ENCODE peak calls at places on chromosomes 3 and 15, in eight cellular contexts. G, U, A, Z, R, K, Q and O are unnamed samples.

GRCh38 chr3:86774082-86774691 is 216.8 kb downstream of the VGLL3 start:
- DNase-seq in G (no peak), U (no peak), A (peak; percentile 45), Z (no peak), R (no peak), K (no peak), Q (no peak), O (peak; percentile 33)

GRCh38 chr3:109532257-109533216 is 195.2 kb upstream of the DPPA4 start:
- DNase-seq in G (peak; percentile 11), U (peak; percentile 14), A (peak; percentile 82), Z (peak; percentile 48), R (peak; percentile 84), K (peak; percentile 18), Q (no peak), O (peak; percentile 21)

GRCh38 chr3:129230311-129231019 is 18.9 kb upstream of the COPG1 start:
- DNase-seq in G (peak; percentile 52), U (no peak), A (peak; percentile 96), Z (peak; percentile 64), R (peak; percentile 48), K (no peak), Q (no peak), O (peak; percentile 64)

GRCh38 chr3:108053025-108053424 is 37.8 kb downstream of the CD47 start:
- DNase-seq in G (no peak), U (no peak), A (no peak), Z (no peak), R (peak; percentile 46), K (no peak), Q (no peak), O (no peak)

GRCh38 chr3:40018369-40018768 is 209.0 kb downstream of the MYRIP start:
- DNase-seq in G (no peak), U (no peak), A (no peak), Z (no peak), R (no peak), K (no peak), Q (no peak), O (no peak)

GRCh38 chr15:65561934-65562333 is 31.7 kb downstream of the HACD3 start:
- DNase-seq in G (no peak), U (no peak), A (no peak), Z (no peak), R (no peak), K (no peak), Q (no peak), O (no peak)

GRCh38 chr3:192566706-192567290 is 160.5 kb downstream of the FGF12 start:
- DNase-seq in G (peak; percentile 82), U (peak; percentile 49), A (peak; percentile 86), Z (peak; percentile 77), R (peak; percentile 82), K (peak; percentile 75), Q (peak; percentile 86), O (peak; percentile 83)

GRCh38 chr3:10937141-10937825 is 55.3 kb upstream of the SLC6A1 start:
- DNase-seq in G (no peak), U (no peak), A (no peak), Z (no peak), R (no peak), K (no peak), Q (peak; percentile 19), O (no peak)

GRCh38 chr15:70539409-70539808 is 223.9 kb downstream of the UACA start:
- DNase-seq in G (no peak), U (no peak), A (no peak), Z (no peak), R (no peak), K (no peak), Q (peak; percentile 18), O (no peak)

GRCh38 chr3:149471991-149472390 is 2.5 kb upstream of the TM4SF4 start:
- DNase-seq in G (no peak), U (no peak), A (no peak), Z (no peak), R (peak; percentile 73), K (no peak), Q (no peak), O (no peak)

GRCh38 chr15:76973362-76973743 is 21.6 kb upstream of the PSTPIP1 start:
- DNase-seq in G (no peak), U (peak; percentile 57), A (peak; percentile 18), Z (peak; percentile 79), R (no peak), K (peak; percentile 83), Q (no peak), O (no peak)

GRCh38 chr3:194386610-194387009 is 12.5 kb downstream of the GP5 start:
- DNase-seq in G (no peak), U (no peak), A (no peak), Z (no peak), R (no peak), K (no peak), Q (no peak), O (no peak)

GRCh38 chr3:30231277-30232141 is 374.9 kb upstream of the TGFBR2 start:
- DNase-seq in G (peak; percentile 85), U (no peak), A (peak; percentile 33), Z (no peak), R (no peak), K (no peak), Q (no peak), O (no peak)

GRCh38 chr3:147390589-147391569 is 15.5 kb downstream of the ZIC4 start:
- DNase-seq in G (no peak), U (no peak), A (no peak), Z (no peak), R (no peak), K (no peak), Q (no peak), O (no peak)

GRCh38 chr3:12681586-12682371 is 17.9 kb upstream of the RAF1 start:
- DNase-seq in G (peak; percentile 68), U (no peak), A (peak; percentile 48), Z (no peak), R (no peak), K (no peak), Q (no peak), O (no peak)

GRCh38 chr3:151410891-151411559 is 26.5 kb upstream of the P2RY12 start:
- DNase-seq in G (no peak), U (no peak), A (peak; percentile 61), Z (no peak), R (no peak), K (no peak), Q (no peak), O (no peak)

GRCh38 chr15:73786518-73786917 is 33.4 kb upstream of the INSYN1 start:
- DNase-seq in G (no peak), U (no peak), A (no peak), Z (no peak), R (no peak), K (peak; percentile 76), Q (no peak), O (no peak)

GRCh38 chr3:52204337-52205073 is 6.5 kb downstream of the ALAS1 start:
- DNase-seq in G (no peak), U (no peak), A (no peak), Z (peak; percentile 54), R (no peak), K (no peak), Q (no peak), O (peak; percentile 6)

GRCh38 chr3:48957006-48957705 is 32.9 kb upstream of the P4HTM start:
- DNase-seq in G (no peak), U (no peak), A (no peak), Z (no peak), R (no peak), K (no peak), Q (no peak), O (no peak)

GRCh38 chr3:170865209-170866094 is 4.5 kb downstream of the RPL22L1 start:
- DNase-seq in G (no peak), U (no peak), A (no peak), Z (peak; percentile 8), R (no peak), K (no peak), Q (no peak), O (no peak)

GRCh38 chr3:2655229-2655701 is 454.9 kb downstream of the IL5RA start:
- DNase-seq in G (no peak), U (no peak), A (no peak), Z (no peak), R (no peak), K (no peak), Q (no peak), O (no peak)

GRCh38 chr3:177816667-177817208 is 619.5 kb upstream of the TBL1XR1 start:
- DNase-seq in G (no peak), U (no peak), A (peak; percentile 86), Z (no peak), R (peak; percentile 74), K (peak; percentile 57), Q (no peak), O (peak; percentile 10)

GRCh38 chr3:13676618-13677017 is 127.7 kb downstream of the FBLN2 start:
- DNase-seq in G (no peak), U (no peak), A (no peak), Z (no peak), R (no peak), K (no peak), Q (no peak), O (no peak)

GRCh38 chr15:101535170-101535902 is 45.8 kb upstream of the PCSK6 start:
- DNase-seq in G (no peak), U (no peak), A (no peak), Z (no peak), R (no peak), K (no peak), Q (no peak), O (no peak)

GRCh38 chr3:87167634-87168456 is 59.3 kb upstream of the CHMP2B start:
- DNase-seq in G (peak; percentile 20), U (no peak), A (peak; percentile 56), Z (peak; percentile 28), R (peak; percentile 36), K (peak; percentile 42), Q (no peak), O (peak; percentile 26)

GRCh38 chr3:29475305-29475825 is 194.5 kb downstream of the RBMS3 start:
- DNase-seq in G (no peak), U (no peak), A (no peak), Z (no peak), R (no peak), K (no peak), Q (no peak), O (no peak)

GRCh38 chr3:31579828-31580227 is 47.1 kb downstream of the STT3B start:
- DNase-seq in G (no peak), U (no peak), A (no peak), Z (no peak), R (no peak), K (no peak), Q (no peak), O (no peak)

GRCh38 chr15:64460737-64461576 is 579 bp downstream of the ZNF609 start:
- DNase-seq in G (peak; percentile 56), U (peak; percentile 40), A (peak; percentile 53), Z (peak; percentile 41), R (peak; percentile 26), K (peak; percentile 72), Q (peak; percentile 61), O (peak; percentile 80)

GRCh38 chr3:55989351-55989750 is 478.9 kb downstream of the ERC2 start:
- DNase-seq in G (no peak), U (no peak), A (no peak), Z (no peak), R (no peak), K (no peak), Q (no peak), O (no peak)

GRCh38 chr3:5136619-5137429 is 14.7 kb downstream of the ARL8B start:
- DNase-seq in G (no peak), U (no peak), A (peak; percentile 31), Z (peak; percentile 32), R (no peak), K (peak; percentile 35), Q (no peak), O (peak; percentile 12)

GRCh38 chr3:113275876-113276580 is 64.7 kb downstream of the BOC start:
- DNase-seq in G (peak; percentile 38), U (no peak), A (peak; percentile 73), Z (no peak), R (peak; percentile 74), K (peak; percentile 75), Q (no peak), O (peak; percentile 80)

GRCh38 chr3:6189384-6189783 is 671.5 kb upstream of the GRM7 start:
- DNase-seq in G (no peak), U (no peak), A (no peak), Z (no peak), R (no peak), K (no peak), Q (no peak), O (no peak)

GRCh38 chr3:71152892-71153265 is 430.6 kb downstream of the FOXP1 start:
- DNase-seq in G (no peak), U (no peak), A (no peak), Z (no peak), R (no peak), K (no peak), Q (no peak), O (no peak)

GRCh38 chr3:70090322-70090913 is 90.9 kb downstream of the SAMMSON start:
- DNase-seq in G (no peak), U (no peak), A (peak; percentile 13), Z (no peak), R (peak; percentile 17), K (peak; percentile 32), Q (no peak), O (peak; percentile 9)